ENCODE peak calls at places on chromosomes 16 and 17, in five cellular contexts. One of them, this sample, is unnamed.

GRCh38 chr16:54931757-54932660 is 1.3 kb downstream of the IRX5 start:
- DNase-seq in ovary: no peak
- DNase-seq in transverse colon: no peak
- DNase-seq in sigmoid colon: no peak
- DNase-seq in K562: no peak
- DNase-seq in this sample: no peak

GRCh38 chr17:18117974-18118632 is 9.5 kb downstream of the MYO15A start:
- DNase-seq in sigmoid colon: no peak
- DNase-seq in K562: no peak
- DNase-seq in ovary: no peak
- DNase-seq in transverse colon: no peak
- DNase-seq in this sample: no peak

GRCh38 chr17:36104601-36105000 is 974 bp downstream of the CCL4 start:
- DNase-seq in ovary: no peak
- DNase-seq in sigmoid colon: no peak
- DNase-seq in K562: no peak
- DNase-seq in transverse colon: no peak
- DNase-seq in this sample: no peak

GRCh38 chr16:83957296-83957855 is 4.3 kb downstream of the OSGIN1 start:
- DNase-seq in K562: no peak
- DNase-seq in transverse colon: no peak
- DNase-seq in sigmoid colon: no peak
- DNase-seq in ovary: no peak
- DNase-seq in this sample: no peak

GRCh38 chr16:27222499-27223225 is 19.3 kb downstream of the KDM8 start:
- DNase-seq in sigmoid colon: peak; percentile 86
- DNase-seq in ovary: no peak
- DNase-seq in transverse colon: peak; percentile 29
- DNase-seq in K562: no peak
- DNase-seq in this sample: peak; percentile 38

GRCh38 chr16:66399031-66399430 is 28.1 kb upstream of the BEAN1 start:
- DNase-seq in transverse colon: no peak
- DNase-seq in ovary: no peak
- DNase-seq in sigmoid colon: no peak
- DNase-seq in K562: no peak
- DNase-seq in this sample: no peak

GRCh38 chr16:57186630-57187507 is 740 bp downstream of the RSPRY1 start:
- DNase-seq in ovary: peak; percentile 34
- DNase-seq in transverse colon: peak; percentile 39
- DNase-seq in K562: peak; percentile 24
- DNase-seq in sigmoid colon: no peak
- DNase-seq in this sample: no peak

GRCh38 chr17:81396722-81397313 is 1.6 kb downstream of the BAHCC1 start:
- DNase-seq in transverse colon: no peak
- DNase-seq in K562: no peak
- DNase-seq in ovary: no peak
- DNase-seq in sigmoid colon: no peak
- DNase-seq in this sample: peak; percentile 56

GRCh38 chr17:6377906-6378305 is 57.0 kb downstream of the AIPL1 start:
- DNase-seq in ovary: no peak
- DNase-seq in sigmoid colon: no peak
- DNase-seq in K562: no peak
- DNase-seq in transverse colon: no peak
- DNase-seq in this sample: no peak

GRCh38 chr17:71337903-71338302 is 782.9 kb upstream of the SOX9 start:
- DNase-seq in sigmoid colon: no peak
- DNase-seq in K562: no peak
- DNase-seq in transverse colon: peak; percentile 12
- DNase-seq in ovary: no peak
- DNase-seq in this sample: no peak

GRCh38 chr17:41624208-41625101 is at the start of gene KRT17:
- DNase-seq in transverse colon: no peak
- DNase-seq in K562: peak; percentile 63
- DNase-seq in sigmoid colon: peak; percentile 56
- DNase-seq in ovary: no peak
- DNase-seq in this sample: no peak

GRCh38 chr16:53504161-53504663 is 1.2 kb upstream of the AKTIP start:
- DNase-seq in transverse colon: peak; percentile 43
- DNase-seq in K562: no peak
- DNase-seq in ovary: peak; percentile 54
- DNase-seq in sigmoid colon: peak; percentile 81
- DNase-seq in this sample: peak; percentile 36

GRCh38 chr17:16661217-16661616 is 7.6 kb upstream of the ZNF624 start:
- DNase-seq in ovary: no peak
- DNase-seq in sigmoid colon: no peak
- DNase-seq in transverse colon: no peak
- DNase-seq in K562: no peak
- DNase-seq in this sample: no peak

GRCh38 chr17:16371742-16372141 is 9.1 kb upstream of the UBB start:
- DNase-seq in sigmoid colon: peak; percentile 27
- DNase-seq in transverse colon: no peak
- DNase-seq in ovary: no peak
- DNase-seq in K562: no peak
- DNase-seq in this sample: no peak

GRCh38 chr17:17508641-17509591 is 12.7 kb upstream of the RASD1 start:
- DNase-seq in sigmoid colon: no peak
- DNase-seq in transverse colon: no peak
- DNase-seq in ovary: no peak
- DNase-seq in K562: peak; percentile 56
- DNase-seq in this sample: no peak

GRCh38 chr17:4970273-4970672 is 2.7 kb upstream of the SPAG7 start:
- DNase-seq in ovary: no peak
- DNase-seq in K562: no peak
- DNase-seq in sigmoid colon: peak; percentile 63
- DNase-seq in transverse colon: no peak
- DNase-seq in this sample: no peak

GRCh38 chr17:42459256-42459982 is 741 bp downstream of the ATP6V0A1 start:
- DNase-seq in ovary: peak; percentile 77
- DNase-seq in transverse colon: peak; percentile 66
- DNase-seq in sigmoid colon: peak; percentile 78
- DNase-seq in K562: peak; percentile 58
- DNase-seq in this sample: peak; percentile 40

GRCh38 chr17:55432358-55433028 is 10.9 kb upstream of the MMD start:
- DNase-seq in ovary: no peak
- DNase-seq in K562: no peak
- DNase-seq in transverse colon: no peak
- DNase-seq in sigmoid colon: no peak
- DNase-seq in this sample: no peak

GRCh38 chr17:55434721-55435120 is 13.1 kb upstream of the MMD start:
- DNase-seq in transverse colon: no peak
- DNase-seq in sigmoid colon: no peak
- DNase-seq in ovary: no peak
- DNase-seq in K562: no peak
- DNase-seq in this sample: no peak

GRCh38 chr17:55433029-55433628 is 11.5 kb upstream of the MMD start:
- DNase-seq in sigmoid colon: no peak
- DNase-seq in ovary: no peak
- DNase-seq in K562: no peak
- DNase-seq in transverse colon: no peak
- DNase-seq in this sample: no peak

GRCh38 chr17:55435408-55435807 is 13.8 kb upstream of the MMD start:
- DNase-seq in transverse colon: no peak
- DNase-seq in sigmoid colon: no peak
- DNase-seq in ovary: no peak
- DNase-seq in K562: no peak
- DNase-seq in this sample: no peak

DNA sequence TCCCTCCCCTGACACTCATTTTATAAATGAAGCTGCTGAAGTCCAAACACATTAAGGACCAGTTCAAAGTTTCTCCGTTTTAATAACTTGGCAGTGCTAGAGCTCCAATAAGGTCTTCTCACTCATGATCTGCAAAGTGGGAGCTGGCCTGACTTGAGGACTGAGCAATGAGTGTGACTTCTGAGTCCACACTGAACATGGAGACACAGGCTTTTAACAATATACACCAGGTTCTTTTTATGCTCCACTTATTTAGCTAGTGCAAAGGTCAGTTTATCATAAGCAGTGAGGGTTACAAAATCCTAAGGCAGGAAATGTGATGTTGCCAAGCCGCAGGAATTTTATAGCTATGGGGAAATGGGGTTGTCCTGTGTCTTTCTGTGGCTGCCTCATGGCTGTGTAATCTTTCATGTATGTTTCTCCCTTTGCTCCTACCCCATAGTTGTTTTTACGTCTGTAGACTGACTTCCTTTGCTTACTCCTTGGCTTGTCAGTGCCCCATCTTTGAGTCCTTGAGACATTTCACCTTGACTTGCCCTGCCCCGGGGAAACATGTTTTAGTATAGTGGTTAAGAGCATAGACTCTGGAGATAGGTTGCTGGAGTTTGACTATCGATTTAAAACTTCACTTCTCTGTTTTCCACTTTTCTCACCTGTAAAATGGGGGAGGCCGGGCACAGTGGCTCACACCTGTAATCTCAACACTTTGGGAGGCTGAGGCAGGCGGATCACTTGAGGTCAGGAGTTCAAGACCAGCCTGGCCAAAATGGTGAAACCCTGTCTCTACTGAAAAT is 12.2 kb upstream of the MMD start:
- DNase-seq in sigmoid colon: peak; percentile 83
- DNase-seq in transverse colon: peak; percentile 64
- DNase-seq in ovary: no peak
- DNase-seq in K562: no peak
- DNase-seq in this sample: peak; percentile 46
- TF ChIP-seq EP300 in sigmoid colon: peak; percentile 54
- TF ChIP-seq EP300 in transverse colon: peak; percentile 11
- TF ChIP-seq EP300 in ovary: no peak
- TF ChIP-seq EP300 in K562: no peak
- TF ChIP-seq EP300 in this sample: no peak

GRCh38 chr16:48158296-48158695 is 2.5 kb upstream of the ABCC12 start:
- DNase-seq in K562: peak; percentile 25
- DNase-seq in sigmoid colon: no peak
- DNase-seq in transverse colon: no peak
- DNase-seq in ovary: no peak
- DNase-seq in this sample: no peak
- TF ChIP-seq EP300 in K562: no peak
- TF ChIP-seq EP300 in sigmoid colon: no peak
- TF ChIP-seq EP300 in transverse colon: no peak
- TF ChIP-seq EP300 in ovary: no peak
- TF ChIP-seq EP300 in this sample: no peak

GRCh38 chr17:59754547-59754946 is 47.1 kb downstream of the VMP1 start:
- DNase-seq in K562: peak; percentile 17
- DNase-seq in transverse colon: no peak
- DNase-seq in ovary: no peak
- DNase-seq in sigmoid colon: no peak
- DNase-seq in this sample: no peak
- TF ChIP-seq EP300 in K562: peak; percentile 35
- TF ChIP-seq EP300 in transverse colon: no peak
- TF ChIP-seq EP300 in ovary: no peak
- TF ChIP-seq EP300 in sigmoid colon: no peak
- TF ChIP-seq EP300 in this sample: no peak

GRCh38 chr16:74083582-74083981 is 213.0 kb upstream of the PSMD7 start:
- DNase-seq in ovary: no peak
- DNase-seq in K562: no peak
- DNase-seq in sigmoid colon: no peak
- DNase-seq in transverse colon: no peak
- DNase-seq in this sample: no peak
- TF ChIP-seq EP300 in ovary: no peak
- TF ChIP-seq EP300 in K562: no peak
- TF ChIP-seq EP300 in sigmoid colon: no peak
- TF ChIP-seq EP300 in transverse colon: no peak
- TF ChIP-seq EP300 in this sample: no peak

GRCh38 chr17:70073326-70073725 is 1.7 kb upstream of the KCNJ16 start:
- DNase-seq in ovary: no peak
- DNase-seq in K562: no peak
- DNase-seq in sigmoid colon: no peak
- DNase-seq in transverse colon: no peak
- DNase-seq in this sample: no peak

GRCh38 chr17:70072900-70073299 is 2.1 kb upstream of the KCNJ16 start:
- DNase-seq in transverse colon: no peak
- DNase-seq in sigmoid colon: no peak
- DNase-seq in K562: no peak
- DNase-seq in ovary: peak; percentile 32
- DNase-seq in this sample: no peak

GRCh38 chr17:70070297-70071027 is 4.6 kb upstream of the KCNJ16 start:
- DNase-seq in K562: no peak
- DNase-seq in ovary: no peak
- DNase-seq in sigmoid colon: no peak
- DNase-seq in transverse colon: no peak
- DNase-seq in this sample: no peak

GRCh38 chr17:70071620-70072019 is 3.4 kb upstream of the KCNJ16 start:
- DNase-seq in ovary: no peak
- DNase-seq in sigmoid colon: no peak
- DNase-seq in transverse colon: no peak
- DNase-seq in K562: no peak
- DNase-seq in this sample: no peak

GRCh38 chr17:70071127-70071526 is 3.9 kb upstream of the KCNJ16 start:
- DNase-seq in transverse colon: no peak
- DNase-seq in K562: no peak
- DNase-seq in sigmoid colon: no peak
- DNase-seq in ovary: no peak
- DNase-seq in this sample: no peak
- TF ChIP-seq EP300 in transverse colon: no peak
- TF ChIP-seq EP300 in K562: no peak
- TF ChIP-seq EP300 in sigmoid colon: no peak
- TF ChIP-seq EP300 in ovary: no peak
- TF ChIP-seq EP300 in this sample: no peak

DNA sequence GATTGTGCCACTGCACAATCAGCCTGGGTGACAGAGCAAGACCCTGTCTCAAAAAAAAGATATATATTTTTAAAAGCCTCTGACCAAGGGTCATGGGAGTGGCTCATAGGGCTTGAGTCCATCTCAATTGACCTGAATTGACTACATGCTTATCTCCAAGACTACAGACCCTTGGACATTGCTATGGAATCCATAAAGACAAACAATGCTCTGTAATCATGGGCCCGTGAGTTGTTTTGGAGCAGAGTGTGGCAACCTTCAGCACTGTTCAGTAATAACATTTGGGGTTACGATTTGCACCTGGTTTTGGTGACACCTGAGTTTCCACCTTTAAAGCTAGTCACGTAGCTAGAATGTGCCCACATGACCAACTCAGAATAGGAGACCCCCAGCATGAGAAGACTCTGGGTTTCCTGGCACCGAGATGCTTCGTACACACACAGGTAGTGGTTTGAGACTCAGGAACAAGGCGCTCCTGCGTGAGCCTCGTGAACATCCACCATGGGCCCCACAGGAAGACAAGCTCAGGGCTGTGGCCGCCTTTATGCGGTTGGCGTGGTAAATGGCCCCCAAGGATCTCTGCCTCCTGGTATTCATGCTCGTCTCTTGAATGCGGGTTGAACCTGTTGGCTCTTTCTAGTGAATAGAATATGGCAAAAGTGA is 66.6 kb upstream of the RPH3AL start:
- DNase-seq in K562: no peak
- DNase-seq in transverse colon: peak; percentile 35
- DNase-seq in ovary: no peak
- DNase-seq in sigmoid colon: no peak
- DNase-seq in this sample: no peak
- TF ChIP-seq EP300 in K562: no peak
- TF ChIP-seq EP300 in transverse colon: no peak
- TF ChIP-seq EP300 in ovary: no peak
- TF ChIP-seq EP300 in sigmoid colon: no peak
- TF ChIP-seq EP300 in this sample: no peak

This sample was measured in stomach.